ENCODE peak calls at places on chromosomes 1 and 21, in five cellular contexts. Z is MCF 10A; N is T-helper 17 cell; M is NCI-H1694 treated with DMSO at 0.1 percent for 48 hours; C is activated CD8-positive, alpha-beta memory T cell treated with anti-CD3 and anti-CD28 coated beads, Interleukin-2, amount 50 U/mL, for 48 hours. G is an unnamed sample.

GRCh38 chr1:203324103-203325003 is 19.0 kb downstream of the BTG2 start:
- DNase-seq in Z (no peak), N (peak; percentile 32), M (no peak), C (no peak), G (no peak)

GRCh38 chr1:17009706-17010105 is 2.0 kb downstream of the ATP13A2 start:
- DNase-seq in Z (no peak), N (no peak), M (no peak), C (no peak), G (no peak)

GRCh38 chr1:197302775-197303174 is 34.7 kb downstream of the CRB1 start:
- DNase-seq in Z (no peak), N (no peak), M (no peak), C (no peak), G (no peak)

GRCh38 chr1:186050360-186050759 is 316.2 kb downstream of the HMCN1 start:
- DNase-seq in Z (peak; percentile 26), N (no peak), M (no peak), C (no peak), G (no peak)

GRCh38 chr1:41672173-41672572 is 187.7 kb upstream of the EDN2 start:
- DNase-seq in Z (peak; percentile 90), N (no peak), M (no peak), C (no peak), G (no peak)

GRCh38 chr21:46428987-46429710 is 29.5 kb upstream of the DIP2A start:
- DNase-seq in Z (no peak), N (no peak), M (no peak), C (no peak), G (no peak)

GRCh38 chr1:3028531-3029282 is 7.4 kb downstream of the ACTRT2 start:
- DNase-seq in Z (no peak), N (no peak), M (no peak), C (no peak), G (no peak)

GRCh38 chr1:110240476-110241210 is 30.5 kb downstream of the KCNC4 start:
- DNase-seq in Z (no peak), N (no peak), M (no peak), C (no peak), G (no peak)

GRCh38 chr1:84603223-84603622 is 29.0 kb upstream of the CTBS start:
- DNase-seq in Z (no peak), N (no peak), M (no peak), C (no peak), G (no peak)

GRCh38 chr21:45502006-45502345 is 40.3 kb downstream of the SLC19A1 start:
- DNase-seq in Z (no peak), N (no peak), M (no peak), C (peak; percentile 46), G (no peak)

GRCh38 chr1:154502066-154502741 is at the start of the genes SHE and TDRD10:
- DNase-seq in Z (no peak), N (no peak), M (no peak), C (no peak), G (peak; percentile 65)

GRCh38 chr1:12447849-12448312 is 170.1 kb downstream of the DHRS3 start:
- DNase-seq in Z (no peak), N (no peak), M (no peak), C (no peak), G (no peak)

GRCh38 chr1:240739139-240739538 is 127.2 kb upstream of the GREM2 start:
- DNase-seq in Z (no peak), N (no peak), M (no peak), C (no peak), G (no peak)

GRCh38 chr1:246427611-246428010 is 79.5 kb downstream of the SMYD3 start:
- DNase-seq in Z (no peak), N (no peak), M (no peak), C (no peak), G (no peak)

GRCh38 chr1:43833013-43833412 is 100.6 kb upstream of the ARTN start:
- DNase-seq in Z (no peak), N (no peak), M (no peak), C (no peak), G (no peak)

GRCh38 chr1:26537951-26538352 is 8.4 kb downstream of the RPS6KA1 start:
- DNase-seq in Z (no peak), N (no peak), M (no peak), C (no peak), G (peak; percentile 41)

GRCh38 chr1:196114193-196114592 is 494.0 kb downstream of the KCNT2 start:
- DNase-seq in Z (peak; percentile 69), N (no peak), M (no peak), C (no peak), G (no peak)

GRCh38 chr21:42387843-42388242 is 8.0 kb downstream of the TMPRSS3 start:
- DNase-seq in Z (no peak), N (no peak), M (no peak), C (no peak), G (no peak)

GRCh38 chr21:8992731-8993174 is 1528.6 kb upstream of the TPTE start:
- DNase-seq in Z (no peak), N (no peak), M (peak; percentile 88), C (no peak), G (peak; percentile 41)

GRCh38 chr21:32190491-32191144 is 88.2 kb downstream of the MIS18A start:
- DNase-seq in Z (no peak), N (no peak), M (peak; percentile 57), C (no peak), G (no peak)

GRCh38 chr1:93672069-93672468 is 9.6 kb downstream of the BCAR3 start:
- DNase-seq in Z (peak; percentile 89), N (no peak), M (no peak), C (no peak), G (no peak)

GRCh38 chr1:209855623-209856022 is 27.9 kb downstream of the UTP25 start:
- DNase-seq in Z (no peak), N (no peak), M (peak; percentile 90), C (no peak), G (no peak)

GRCh38 chr1:218351617-218352438 is 6.7 kb downstream of the TGFB2 start:
- DNase-seq in Z (peak; percentile 70), N (no peak), M (no peak), C (no peak), G (no peak)

GRCh38 chr1:86429830-86430229 is 5.9 kb downstream of the CLCA2 start:
- DNase-seq in Z (peak; percentile 96), N (no peak), M (no peak), C (no peak), G (no peak)

GRCh38 chr1:114428083-114428754 is 82.8 kb downstream of the TRIM33 start:
- DNase-seq in Z (peak; percentile 19), N (no peak), M (peak; percentile 33), C (no peak), G (no peak)

GRCh38 chr1:109547412-109548320 is 749 bp upstream of the GNAI3 start:
- DNase-seq in Z (peak; percentile 38), N (no peak), M (no peak), C (peak; percentile 64), G (no peak)

GRCh38 chr1:152325111-152325510 is at the start of gene FLG:
- DNase-seq in Z (peak; percentile 9), N (no peak), M (no peak), C (no peak), G (no peak)

GRCh38 chr1:12072741-12073140 is 9.6 kb downstream of the TNFRSF8 start:
- DNase-seq in Z (no peak), N (no peak), M (no peak), C (no peak), G (no peak)

GRCh38 chr1:42336978-42337377 is 1.9 kb upstream of the FOXJ3 start:
- DNase-seq in Z (no peak), N (no peak), M (no peak), C (no peak), G (no peak)